ENCODE peak calls at places on chromosomes 7 and 10, in four cellular contexts. J is IMR-90, F is cardiac muscle cell, A is stomach. R is an unnamed sample.

GRCh38 chr10:73136627-73137026 is 26.4 kb downstream of the NUDT13 start:
- DNase-seq in J (peak; percentile 78), F (no peak), A (no peak), R (no peak)

GRCh38 chr7:104895851-104896236 is 118.2 kb upstream of the KMT2E start:
- DNase-seq in J (no peak), F (no peak), A (no peak), R (no peak)

GRCh38 chr10:63798599-63799498 is 277.6 kb downstream of the REEP3 start:
- DNase-seq in J (peak; percentile 78), F (peak; percentile 93), A (peak; percentile 72), R (peak; percentile 91)

GRCh38 chr7:152551304-152552036 is 115.7 kb upstream of the KMT2C start:
- DNase-seq in J (no peak), F (no peak), A (no peak), R (no peak)

GRCh38 chr7:923108-924041 is 31.1 kb downstream of the ADAP1 start:
- DNase-seq in J (peak; percentile 47), F (peak; percentile 48), A (peak; percentile 70), R (peak; percentile 57)

GRCh38 chr10:30586828-30587227 is 42.7 kb downstream of the LYZL2 start:
- DNase-seq in J (no peak), F (no peak), A (no peak), R (no peak)

GRCh38 chr10:112082134-112082533 is 101.4 kb downstream of the GPAM start:
- DNase-seq in J (no peak), F (no peak), A (no peak), R (no peak)

GRCh38 chr10:117967149-117967548 is 79.6 kb downstream of the RAB11FIP2 start:
- DNase-seq in J (no peak), F (no peak), A (no peak), R (no peak)

GRCh38 chr7:87853237-87853864 is 22.8 kb downstream of the SLC25A40 start:
- DNase-seq in J (peak; percentile 43), F (peak; percentile 23), A (no peak), R (peak; percentile 72)

GRCh38 chr7:29811597-29811996 is 5.3 kb downstream of the WIPF3 start:
- DNase-seq in J (no peak), F (no peak), A (no peak), R (no peak)

GRCh38 chr10:14691359-14691758 is 83.3 kb downstream of the FAM107B start:
- DNase-seq in J (no peak), F (no peak), A (no peak), R (no peak)

GRCh38 chr10:5996696-5997095 is 19.4 kb upstream of the IL15RA start:
- DNase-seq in J (no peak), F (no peak), A (no peak), R (no peak)

GRCh38 chr10:62616885-62617635 is 187.5 kb upstream of the ADO start:
- DNase-seq in J (no peak), F (no peak), A (no peak), R (no peak)

GRCh38 chr10:99431190-99431549 is 746 bp upstream of the GOT1 start:
- DNase-seq in J (peak; percentile 41), F (peak; percentile 51), A (peak; percentile 74), R (peak; percentile 48)

GRCh38 chr10:17737021-17737965 is 14.7 kb upstream of the TMEM236 start:
- DNase-seq in J (peak; percentile 55), F (peak; percentile 65), A (peak; percentile 37), R (peak; percentile 72)

GRCh38 chr7:158976849-158977593 is 120.7 kb downstream of the DYNC2I1 start:
- DNase-seq in J (peak; percentile 51), F (peak; percentile 84), A (peak; percentile 92), R (peak; percentile 82)

GRCh38 chr7:114660007-114660406 is 245.4 kb downstream of the FOXP2 start:
- DNase-seq in J (no peak), F (no peak), A (no peak), R (no peak)

GRCh38 chr10:57338823-57339558 is 928.7 kb downstream of the IPMK start:
- DNase-seq in J (peak; percentile 41), F (peak; percentile 54), A (no peak), R (peak; percentile 60)

GRCh38 chr10:13328588-13328987 is 19.5 kb downstream of the SEPHS1 start:
- DNase-seq in J (no peak), F (no peak), A (no peak), R (no peak)

GRCh38 chr10:106474891-106475290 is 689.6 kb downstream of the SORCS1 start:
- DNase-seq in J (peak; percentile 26), F (no peak), A (no peak), R (peak; percentile 36)

GRCh38 chr7:56079450-56080185 is 13.1 kb downstream of the PHKG1 start:
- DNase-seq in J (peak; percentile 71), F (peak; percentile 83), A (peak; percentile 78), R (peak; percentile 84)

GRCh38 chr7:56087445-56087844 is 5.3 kb downstream of the PHKG1 start:
- DNase-seq in J (no peak), F (no peak), A (no peak), R (no peak)

GRCh38 chr7:56086761-56087160 is 6.0 kb downstream of the PHKG1 start:
- DNase-seq in J (no peak), F (no peak), A (no peak), R (no peak)

GRCh38 chr7:56081626-56082340 is 11.0 kb downstream of the PHKG1 start:
- DNase-seq in J (no peak), F (no peak), A (no peak), R (no peak)

GRCh38 chr7:56083150-56083785 is 9.5 kb downstream of the PHKG1 start:
- DNase-seq in J (no peak), F (no peak), A (no peak), R (no peak)
- H3K4me3 ChIP-seq in J (no peak overlapping the region), F (no peak overlapping the region), A (no peak overlapping the region), R (no peak overlapping the region)

GRCh38 chr7:25671087-25671486 is 442.8 kb upstream of the NPVF start:
- DNase-seq in J (no peak), F (no peak), A (no peak), R (no peak)

GRCh38 chr7:25669300-25669781 is 441.1 kb upstream of the NPVF start:
- DNase-seq in J (no peak), F (no peak), A (no peak), R (no peak)

GRCh38 chr7:25669954-25670841 is 441.9 kb upstream of the NPVF start:
- DNase-seq in J (no peak), F (peak; percentile 57), A (no peak), R (no peak)

GRCh38 chr7:25675789-25676474 is 447.6 kb upstream of the NPVF start:
- DNase-seq in J (no peak), F (no peak), A (no peak), R (no peak)

DNA sequence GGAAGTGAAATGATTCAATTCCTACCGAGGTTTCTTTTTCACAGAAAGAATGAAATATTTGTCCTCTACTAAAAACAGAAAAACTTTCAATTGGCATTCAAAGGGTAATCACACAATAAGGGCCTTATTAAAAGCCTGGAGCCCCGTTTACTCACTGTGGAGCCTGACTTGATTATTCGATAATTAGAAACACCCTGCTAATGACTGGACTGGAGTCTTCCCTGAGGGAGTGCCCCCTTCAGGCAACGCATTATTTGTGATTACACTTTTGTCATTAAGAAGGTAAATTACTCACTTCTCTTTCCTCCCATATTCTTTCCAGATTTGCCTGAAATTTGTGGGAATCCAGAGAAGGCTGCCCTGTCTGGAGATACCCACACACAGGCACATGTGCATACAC is 444.2 kb upstream of the NPVF start:
- DNase-seq in J (no peak), F (no peak), A (no peak), R (no peak)
- TF ChIP-seq CTCF in J (no peak), F (no peak), A (no peak), R (no peak)

GRCh38 chr7:99440195-99440594 is 1.5 kb downstream of the CPSF4 start:
- DNase-seq in J (peak; percentile 18), F (peak; percentile 48), A (no peak), R (no peak)
- H3K4me3 ChIP-seq in J (peak overlapping the region; percentile 85), F (no peak overlapping the region), A (peak overlapping the region; percentile 94), R (peak overlapping the region; percentile 97)

GRCh38 chr7:46996972-46997371 is 584.9 kb downstream of the TNS3 start:
- DNase-seq in J (no peak), F (peak; percentile 10), A (no peak), R (peak; percentile 13)
- TF ChIP-seq CTCF in J (no peak), F (no peak), A (no peak), R (no peak)

GRCh38 chr10:70494536-70494935 is 16.0 kb downstream of the PALD1 start:
- DNase-seq in J (no peak), F (no peak), A (no peak), R (no peak)
- H3K4me3 ChIP-seq in J (no peak overlapping the region), F (no peak overlapping the region), A (no peak overlapping the region), R (no peak overlapping the region)

GRCh38 chr7:34596887-34597286 is 61.1 kb upstream of the NPSR1 start:
- DNase-seq in J (no peak), F (peak; percentile 34), A (no peak), R (peak; percentile 29)
- TF ChIP-seq CTCF in J (peak; percentile 17), F (peak; percentile 42), A (no peak), R (peak; percentile 56)

DNA sequence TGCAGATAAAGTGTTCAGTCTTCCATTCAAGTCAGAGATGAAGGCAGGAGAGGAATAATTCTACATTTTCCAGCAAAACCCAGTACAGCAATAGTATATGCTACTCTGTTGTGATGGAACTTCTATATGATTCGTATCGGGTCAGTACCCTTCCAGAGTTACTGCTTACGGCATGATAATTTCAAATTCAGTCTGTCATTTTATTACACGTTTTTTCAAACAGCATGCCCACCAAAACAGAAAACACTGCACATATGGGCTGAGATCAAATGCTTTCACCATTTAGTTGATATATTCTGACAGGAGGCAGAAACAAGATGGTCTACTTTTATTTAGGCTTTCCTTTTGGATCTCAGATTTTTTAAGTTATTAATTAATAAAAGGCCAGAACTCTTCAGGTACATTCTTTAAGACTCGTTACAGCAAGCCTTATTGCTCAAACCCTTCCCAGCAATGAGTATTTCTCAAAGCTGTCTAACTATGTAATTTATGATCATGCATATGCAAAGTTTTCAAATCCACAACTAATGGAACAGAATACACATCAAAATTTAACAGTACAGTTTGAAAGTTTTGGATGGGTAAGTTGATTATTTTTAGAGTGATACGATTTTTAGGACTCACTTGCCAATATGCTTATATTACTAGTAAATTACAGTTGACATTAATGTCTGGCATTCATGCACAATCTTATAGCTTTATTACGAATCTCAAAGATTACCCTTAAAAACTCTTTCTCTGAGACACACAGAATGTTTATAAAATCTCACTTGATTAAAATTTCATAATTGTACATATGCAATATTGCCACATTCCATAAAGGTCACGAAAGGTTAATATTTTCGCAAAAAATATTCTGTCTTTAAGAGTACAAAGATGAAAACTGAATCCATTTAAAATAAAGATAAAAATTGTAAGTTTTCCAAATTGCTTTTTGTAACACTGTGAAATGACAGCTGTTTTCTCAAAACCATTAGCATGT is 91.0 kb downstream of the ANK3 start:
- DNase-seq in J (no peak), F (no peak), A (no peak), R (no peak)
- H3K4me3 ChIP-seq in J (no peak overlapping the region), F (peak overlapping the region; percentile 14), A (no peak overlapping the region), R (no peak overlapping the region)

GRCh38 chr10:23521735-23522134 is 82.9 kb downstream of the OTUD1 start:
- DNase-seq in J (no peak), F (no peak), A (no peak), R (no peak)

GRCh38 chr10:23512355-23513058 is 73.6 kb downstream of the OTUD1 start:
- DNase-seq in J (peak; percentile 57), F (peak; percentile 60), A (no peak), R (peak; percentile 81)

GRCh38 chr10:23517155-23517554 is 78.3 kb downstream of the OTUD1 start:
- DNase-seq in J (no peak), F (no peak), A (no peak), R (no peak)

GRCh38 chr10:23514321-23514720 is 75.4 kb downstream of the OTUD1 start:
- DNase-seq in J (no peak), F (no peak), A (no peak), R (no peak)

GRCh38 chr10:23516530-23516929 is 77.7 kb downstream of the OTUD1 start:
- DNase-seq in J (peak; percentile 12), F (peak; percentile 36), A (no peak), R (peak; percentile 34)
- TF ChIP-seq CTCF in J (peak; percentile 43), F (peak; percentile 54), A (no peak), R (peak; percentile 49)

GRCh38 chr10:122484276-122485060 is 23.1 kb downstream of the HTRA1 start:
- DNase-seq in J (no peak), F (no peak), A (no peak), R (no peak)
- H3K4me3 ChIP-seq in J (no peak overlapping the region), F (no peak overlapping the region), A (no peak overlapping the region), R (no peak overlapping the region)